ENCODE peak calls at places on chromosome 13, in eight cellular contexts. J is mucosa of descending colon, Z is thoracic aorta, S is Caco-2, U is fibroblast of lung, P is left ventricle myocardium inferior, K is colonic mucosa, G is transverse colon. F is an unnamed sample.

GRCh38 chr13:41246969-41247750 is 16.2 kb downstream of the MTRF1 start:
- DNase-seq in K (no peak), G (no peak), Z (no peak), U (no peak), P (no peak), J (no peak), S (no peak), F (no peak)

GRCh38 chr13:62684359-62684758 is 1268.7 kb upstream of the PCDH20 start:
- DNase-seq in P (no peak), G (no peak), Z (no peak), S (no peak), J (no peak), U (no peak), K (no peak), F (no peak)

GRCh38 chr13:48853381-48854102 is 122.2 kb upstream of the FNDC3A start:
- DNase-seq in U (peak; percentile 24), K (no peak), G (no peak), Z (peak; percentile 3), S (no peak), J (no peak), P (no peak), F (no peak)

GRCh38 chr13:85935868-85936467 is 136.7 kb upstream of the SLITRK6 start:
- DNase-seq in S (no peak), P (no peak), J (no peak), G (no peak), K (no peak), Z (no peak), U (no peak), F (no peak)

GRCh38 chr13:73970413-73971055 is 163.7 kb downstream of the KLF12 start:
- DNase-seq in K (no peak), J (no peak), S (no peak), G (no peak), U (no peak), P (no peak), Z (no peak), F (no peak)

GRCh38 chr13:67048084-67048792 is 181.9 kb downstream of the PCDH9 start:
- DNase-seq in Z (no peak), J (no peak), P (no peak), G (no peak), K (no peak), U (peak; percentile 95), S (no peak), F (no peak)

GRCh38 chr13:23828866-23829265 is 60.3 kb downstream of the MIPEP start:
- DNase-seq in P (no peak), Z (no peak), S (no peak), K (no peak), G (no peak), J (no peak), U (peak; percentile 78), F (no peak)

GRCh38 chr13:28658539-28658795 is 463 bp upstream of the POMP start:
- DNase-seq in U (no peak), K (peak; percentile 22), G (no peak), Z (no peak), J (no peak), P (no peak), S (no peak), F (no peak)

GRCh38 chr13:101512650-101513049 is 60.2 kb downstream of the ITGBL1 start:
- DNase-seq in S (no peak), U (peak; percentile 85), G (no peak), K (no peak), J (no peak), Z (no peak), P (no peak), F (no peak)

GRCh38 chr13:100100115-100100879 is 11.4 kb downstream of the PCCA start:
- DNase-seq in P (no peak), S (no peak), U (peak; percentile 89), G (no peak), Z (no peak), K (peak; percentile 65), J (no peak), F (peak; percentile 14)

GRCh38 chr13:27619711-27620376 is 485 bp downstream of the LNX2 start:
- DNase-seq in Z (no peak), G (peak; percentile 57), U (peak; percentile 42), J (peak; percentile 71), K (peak; percentile 43), S (no peak), P (peak; percentile 38), F (no peak)

GRCh38 chr13:23789576-23790346 is 99.4 kb downstream of the MIPEP start:
- DNase-seq in G (no peak), Z (no peak), J (no peak), K (no peak), P (no peak), S (no peak), U (peak; percentile 25), F (no peak)

GRCh38 chr13:111584101-111584500 is 263.7 kb downstream of the TEX29 start:
- DNase-seq in U (no peak), S (no peak), J (no peak), Z (no peak), P (no peak), K (peak; percentile 29), G (peak; percentile 65), F (no peak)

GRCh38 chr13:100733261-100733660 is 58.7 kb upstream of the TMTC4 start:
- DNase-seq in P (no peak), U (no peak), J (no peak), G (no peak), S (no peak), K (no peak), Z (no peak), F (no peak)

GRCh38 chr13:79779761-79780160 is 298.8 kb downstream of the NDFIP2 start:
- DNase-seq in J (no peak), P (no peak), S (peak; percentile 84), G (peak; percentile 33), K (peak; percentile 43), Z (no peak), U (peak; percentile 68), F (no peak)

GRCh38 chr13:43805071-43805468 is 18.3 kb upstream of the ENOX1 start:
- DNase-seq in P (no peak), Z (no peak), S (no peak), U (peak; percentile 92), J (no peak), G (no peak), K (no peak), F (no peak)

GRCh38 chr13:112689498-112690241 is at the start of gene ATP11A:
- DNase-seq in Z (peak; percentile 65), G (peak; percentile 91), P (peak; percentile 95), K (peak; percentile 86), S (peak; percentile 96), U (peak; percentile 92), J (peak; percentile 92), F (peak; percentile 79)

GRCh38 chr13:91054902-91055301 is 292.6 kb upstream of the MIR17HG start:
- DNase-seq in K (no peak), Z (no peak), G (no peak), P (no peak), S (no peak), U (no peak), J (no peak), F (no peak)

GRCh38 chr13:43815204-43815603 is 28.4 kb upstream of the ENOX1 start:
- DNase-seq in J (no peak), G (no peak), S (peak; percentile 68), Z (no peak), K (no peak), U (peak; percentile 96), P (no peak), F (no peak)

GRCh38 chr13:44075113-44075512 is 195.4 kb downstream of the LACC1 start:
- DNase-seq in K (no peak), Z (no peak), G (no peak), J (no peak), S (no peak), P (no peak), U (peak; percentile 7), F (no peak)

GRCh38 chr13:50721664-50721976 is 121.9 kb downstream of the DLEU7 start:
- DNase-seq in P (no peak), U (no peak), J (no peak), G (no peak), S (no peak), K (no peak), Z (no peak), F (no peak)

GRCh38 chr13:72686766-72687165 is 40.7 kb downstream of the MZT1 start:
- DNase-seq in U (peak; percentile 61), Z (no peak), K (no peak), S (no peak), P (no peak), G (no peak), J (no peak), F (no peak)

GRCh38 chr13:45809810-45810394 is 41.7 kb downstream of the SIAH3 start:
- DNase-seq in G (no peak), K (no peak), U (no peak), J (no peak), S (no peak), Z (no peak), P (no peak), F (no peak)
- H3K4me1 ChIP-seq in G (no peaks in the 10 kb centered on the region), K (no peaks in the 10 kb centered on the region), U (no peaks in the 10 kb centered on the region), J (no peaks in the 10 kb centered on the region), S (no peaks in the 10 kb centered on the region), Z (no peaks in the 10 kb centered on the region), P (peaks cover 5% of the 10 kb centered on the region), F (no peaks in the 10 kb centered on the region)

DNA sequence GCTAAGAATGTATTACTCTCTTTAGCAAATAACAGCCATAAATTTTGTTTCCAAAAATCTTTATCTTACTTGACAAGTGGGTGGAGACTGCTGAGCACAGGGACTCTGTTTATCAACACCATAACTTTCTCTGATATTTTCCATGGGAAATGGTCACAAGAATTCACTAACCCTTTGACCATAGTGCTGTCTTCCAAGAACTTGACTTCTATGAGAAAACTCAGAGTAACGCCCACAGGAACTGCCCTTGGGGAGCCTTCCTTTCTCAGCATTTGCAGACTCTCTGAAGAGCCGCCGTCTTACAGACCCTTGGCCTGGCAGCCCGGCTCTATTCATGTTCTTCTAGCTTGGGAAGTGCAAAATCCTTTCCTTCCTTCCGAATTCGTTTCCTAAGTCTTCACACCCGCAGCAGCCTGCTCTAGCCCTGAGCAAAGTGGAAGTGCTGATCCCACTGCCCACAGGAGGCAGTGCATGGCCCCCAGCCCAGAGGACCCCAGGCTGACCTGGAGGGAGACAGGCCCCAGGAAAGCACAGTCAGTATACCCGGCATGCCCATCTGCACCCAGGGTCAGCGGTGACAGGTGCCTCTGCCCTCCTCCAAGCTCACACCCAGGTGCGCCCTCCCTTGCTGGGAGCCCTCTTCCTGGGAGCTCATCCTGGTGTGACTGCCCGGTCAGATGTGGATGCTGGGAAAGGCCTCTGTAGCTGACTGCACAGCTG is 10.2 kb downstream of the GAS6 start:
- DNase-seq in G (no peak), Z (no peak), U (no peak), J (no peak), P (peak; percentile 35), K (peak; percentile 20), S (no peak), F (no peak)
- H3K4me1 ChIP-seq in G (peaks cover 71% of the 10 kb centered on the region), Z (peaks cover 40% of the 10 kb centered on the region), U (peaks cover 41% of the 10 kb centered on the region), J (peaks cover 67% of the 10 kb centered on the region), P (peaks cover 93% of the 10 kb centered on the region), K (peaks cover 59% of the 10 kb centered on the region), S (peaks cover 16% of the 10 kb centered on the region), F (no peaks in the 10 kb centered on the region)

DNA sequence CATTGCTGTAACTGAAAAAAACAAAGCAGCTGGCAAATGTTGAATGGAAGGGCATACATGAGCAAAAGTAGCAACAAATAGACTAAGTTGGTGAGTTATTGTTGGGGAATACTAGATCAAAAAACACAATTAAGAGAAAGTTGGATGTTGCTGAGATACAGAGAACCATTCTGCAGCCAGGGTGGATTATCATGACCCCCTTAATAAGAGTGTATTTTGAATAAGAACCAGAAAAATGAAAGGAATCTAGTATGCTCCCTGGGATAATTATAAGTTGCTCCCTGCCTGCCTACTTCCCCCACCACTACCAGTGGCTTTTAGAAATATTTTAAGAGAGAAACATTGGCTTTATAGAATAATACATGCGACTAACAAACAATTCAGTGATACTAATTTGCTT is 14.5 kb upstream of the TRPC4 start:
- DNase-seq in Z (no peak), P (no peak), G (no peak), S (no peak), K (no peak), U (no peak), J (no peak), F (no peak)
- H3K4me1 ChIP-seq in Z (no peaks in the 10 kb centered on the region), P (no peaks in the 10 kb centered on the region), G (no peaks in the 10 kb centered on the region), S (no peaks in the 10 kb centered on the region), K (no peaks in the 10 kb centered on the region), U (no peaks in the 10 kb centered on the region), J (no peaks in the 10 kb centered on the region), F (peaks cover 2% of the 10 kb centered on the region)

GRCh38 chr13:102598061-102598460 is 1.3 kb downstream of the TPP2 start:
- DNase-seq in P (no peak), G (no peak), J (no peak), Z (no peak), U (no peak), K (no peak), S (no peak), F (no peak)
- H3K4me1 ChIP-seq in P (peaks cover 65% of the 10 kb centered on the region), G (peaks cover 58% of the 10 kb centered on the region), J (peaks cover 22% of the 10 kb centered on the region), Z (peaks cover 19% of the 10 kb centered on the region), U (no peaks in the 10 kb centered on the region), K (no peaks in the 10 kb centered on the region), S (peaks cover 3% of the 10 kb centered on the region), F (peaks cover 14% of the 10 kb centered on the region)

F was measured in HAP-1.